ENCODE peak calls at places on chromosomes 1 and 21, in nine cellular contexts. V is CD8-positive, alpha-beta memory T cell; N is GM23338; H is H7; R is left ventricle myocardium inferior; X is CD4-positive, CD25-positive, alpha-beta regulatory T cell; L is tibial nerve; D is osteoblast; T is BJ. Q is an unnamed sample.

GRCh38 chr21:34603002-34603709 is 11.8 kb downstream of the RCAN1 start:
- DNase-seq in V (peak), X (no peak), N (peak), T (no peak), L (peak), H (peak), R (peak), D (peak), Q (no peak)

GRCh38 chr1:3237570-3237969 is 168.6 kb downstream of the PRDM16 start:
- DNase-seq in H (no peak), V (no peak), L (no peak), T (no peak), R (no peak), D (no peak), N (no peak), X (no peak), Q (no peak)

GRCh38 chr1:217717959-217718358 is 86.8 kb downstream of the SPATA17 start:
- DNase-seq in H (no peak), T (no peak), V (no peak), L (no peak), D (no peak), X (no peak), N (no peak), R (no peak), Q (no peak)

GRCh38 chr1:111938123-111938522 is 51.3 kb downstream of the KCND3 start:
- DNase-seq in D (no peak), L (no peak), R (no peak), V (no peak), N (no peak), X (no peak), H (no peak), T (no peak), Q (no peak)

GRCh38 chr1:3364526-3364925 is 89.9 kb upstream of the ARHGEF16 start:
- DNase-seq in D (no peak), T (no peak), V (no peak), L (no peak), N (no peak), H (no peak), X (no peak), R (no peak), Q (no peak)

GRCh38 chr1:246155923-246156322 is 351.2 kb downstream of the SMYD3 start:
- DNase-seq in T (peak), D (peak), R (no peak), H (no peak), X (no peak), L (no peak), V (no peak), N (no peak), Q (no peak)

GRCh38 chr1:67646145-67647035 is 38.6 kb upstream of the GADD45A start:
- DNase-seq in T (peak), H (no peak), R (peak), N (no peak), D (no peak), V (no peak), X (no peak), L (no peak), Q (no peak)

GRCh38 chr1:111241797-111242196 is 14.3 kb downstream of the CHI3L2 start:
- DNase-seq in N (no peak), R (no peak), L (no peak), X (no peak), D (peak), T (no peak), V (no peak), H (no peak), Q (no peak)

GRCh38 chr21:45102391-45102932 is 28.1 kb downstream of the ADARB1 start:
- DNase-seq in V (no peak), T (peak), X (no peak), L (no peak), H (no peak), R (no peak), D (no peak), N (peak), Q (no peak)

DNA sequence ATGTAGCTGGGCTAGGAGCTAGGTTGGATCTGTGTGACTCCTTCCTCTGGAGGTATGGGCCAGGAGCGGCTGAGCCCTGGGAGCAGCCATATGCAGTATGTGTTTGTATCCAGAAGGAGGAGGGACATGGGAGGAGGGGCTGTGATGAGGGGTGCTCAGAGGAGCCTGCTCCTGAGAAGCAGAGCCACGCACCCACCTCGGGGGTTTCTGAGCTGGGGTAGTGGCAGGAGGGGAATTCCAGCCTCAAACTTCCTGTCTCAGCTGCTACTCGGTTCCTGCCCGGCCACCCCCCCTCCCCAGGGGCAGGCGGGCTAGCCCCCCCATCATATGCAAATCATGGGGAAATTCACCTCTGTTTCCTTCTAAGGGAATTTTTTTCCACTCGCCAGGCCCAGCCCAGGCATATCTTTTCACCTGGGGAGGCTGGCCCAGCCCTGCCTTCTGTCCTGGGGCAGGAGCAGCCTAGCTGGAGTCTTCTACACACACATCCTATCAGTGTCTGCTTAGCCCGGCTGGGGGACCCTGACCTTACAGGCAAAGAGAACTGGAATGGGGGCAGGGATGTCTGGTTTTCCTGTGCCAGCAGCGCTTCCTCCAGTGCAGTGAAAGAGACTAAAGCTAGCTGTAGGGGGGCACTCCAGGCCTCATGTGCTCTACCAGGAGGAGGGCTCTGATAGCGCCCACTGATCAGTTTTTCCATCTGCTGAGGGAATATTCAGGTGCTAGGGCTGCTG is 3.0 kb downstream of the ZC3H12A start:
- DNase-seq in V (peak), D (peak), R (no peak), H (peak), N (peak), X (peak), L (no peak), T (no peak), Q (peak)
- H3K4me3 ChIP-seq in V (peak), D (peak), R (peak), H (peak), N (peak), X (peak), L (peak), T (peak), Q (peak)

DNA sequence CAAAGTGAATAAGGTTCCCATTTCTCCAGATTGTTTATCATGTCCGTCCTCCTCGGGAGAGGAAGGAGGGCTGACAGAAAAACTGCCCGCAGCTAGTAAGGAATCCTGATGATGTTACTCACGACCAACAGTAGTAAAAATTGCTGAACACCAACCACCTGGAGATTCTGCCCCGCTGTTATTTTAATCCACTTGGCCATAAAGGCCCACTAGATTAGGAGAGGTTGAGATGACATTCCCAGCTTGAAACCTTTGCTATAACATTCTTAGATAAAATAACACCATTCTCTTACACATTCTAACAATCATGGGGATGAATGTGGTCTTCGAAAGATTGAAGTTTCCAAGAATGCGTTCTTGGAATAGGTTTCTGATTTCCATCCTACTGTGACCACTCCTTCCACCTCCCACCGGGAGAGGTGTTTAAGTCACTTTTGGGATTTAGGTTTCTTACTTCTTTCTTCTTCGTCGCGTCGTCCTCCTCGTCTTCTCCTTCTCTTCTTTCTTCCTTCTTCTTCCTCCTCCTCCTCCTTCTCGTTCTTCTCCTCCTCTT is 1.9 kb downstream of the CACHD1 start:
- DNase-seq in L (no peak), X (no peak), H (peak), R (no peak), V (no peak), T (no peak), N (peak), D (peak), Q (no peak)
- H3K4me3 ChIP-seq in L (peak), X (no peak), H (peak), R (peak), V (no peak), T (peak), N (peak), D (peak), Q (no peak)

GRCh38 chr1:2049517-2050481 is at the start of gene PRKCZ:
- DNase-seq in D (no peak), H (peak), R (peak), N (peak), V (peak), T (no peak), L (no peak), X (peak), Q (no peak)
- H3K4me3 ChIP-seq in D (no peak), H (peak), R (peak), N (peak), V (peak), T (no peak), L (peak), X (peak), Q (no peak)

GRCh38 chr1:229199892-229200291 is 71.0 kb upstream of the RAB4A start:
- DNase-seq in D (peak), L (no peak), X (peak), R (no peak), H (no peak), T (no peak), V (no peak), N (no peak), Q (no peak)
- H3K4me3 ChIP-seq in D (peak), L (no peak), X (peak), R (peak), H (no peak), T (no peak), V (peak), N (no peak), Q (no peak)

GRCh38 chr1:155320661-155321576 is at the start of gene RUSC1:
- DNase-seq in N (peak), V (peak), T (no peak), D (peak), X (peak), L (peak), R (peak), H (peak), Q (no peak)
- H3K4me3 ChIP-seq in N (peak), V (peak), T (peak), D (peak), X (no peak), L (peak), R (peak), H (peak), Q (no peak)

DNA sequence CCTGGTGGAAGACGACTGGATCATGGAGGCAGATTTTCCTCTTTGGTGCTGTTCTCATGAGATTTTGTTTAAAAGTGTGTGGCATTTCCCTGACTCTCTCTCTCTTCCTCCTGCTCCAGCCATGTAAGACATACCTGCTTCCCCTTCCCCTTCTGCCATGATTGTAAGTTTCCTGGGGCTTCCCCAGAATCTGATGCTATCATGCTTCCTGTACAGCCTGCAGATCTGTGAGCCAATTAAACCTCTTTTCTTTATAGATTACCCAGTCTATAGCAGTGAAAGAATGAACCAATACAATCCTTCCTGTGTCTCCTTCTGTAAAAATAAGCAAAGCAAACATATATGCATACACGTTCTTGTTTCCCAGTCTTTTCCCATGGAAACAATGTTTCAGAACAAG is 273.2 kb downstream of the DYRK1A start:
- DNase-seq in T (no peak), D (no peak), R (no peak), V (no peak), N (no peak), X (no peak), L (no peak), H (no peak), Q (no peak)
- H3K4me3 ChIP-seq in T (no peak), D (no peak), R (no peak), V (no peak), N (no peak), X (no peak), L (no peak), H (no peak), Q (no peak)

DNA sequence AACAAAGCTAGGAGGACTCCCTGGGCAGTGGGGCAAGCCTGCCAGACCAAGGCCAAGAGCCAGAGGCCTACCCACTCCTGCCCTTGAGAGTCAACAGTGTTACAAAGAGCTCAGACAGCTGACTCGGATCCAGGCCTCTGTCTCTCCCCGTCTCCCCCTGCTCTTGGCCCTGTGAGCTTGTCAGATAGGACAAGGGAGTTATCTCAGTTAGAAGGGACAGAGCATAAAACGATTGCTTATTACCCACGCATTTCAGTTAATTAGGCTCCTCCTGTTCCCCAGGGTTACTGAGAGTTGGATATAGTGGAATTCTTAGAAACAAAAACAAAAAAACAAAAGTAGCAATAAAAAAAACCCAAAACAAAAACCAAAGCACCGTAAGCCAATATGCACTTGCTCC is 1.3 kb downstream of the SLC41A1 start:
- DNase-seq in L (no peak), V (no peak), X (no peak), T (no peak), N (no peak), D (peak), H (no peak), R (peak), Q (no peak)
- H3K4me3 ChIP-seq in L (peak), V (peak), X (peak), T (peak), N (peak), D (peak), H (peak), R (peak), Q (peak)

GRCh38 chr1:109371271-109371739 is 26.4 kb downstream of the SORT1 start:
- DNase-seq in X (no peak), H (no peak), L (peak), T (no peak), N (no peak), R (no peak), V (no peak), D (peak), Q (no peak)
- H3K4me3 ChIP-seq in X (no peak), H (no peak), L (no peak), T (peak), N (no peak), R (peak), V (no peak), D (peak), Q (no peak)

GRCh38 chr1:202254454-202255252 is 61.1 kb downstream of the LGR6 start:
- DNase-seq in T (no peak), L (no peak), N (no peak), R (no peak), V (no peak), X (no peak), D (no peak), H (no peak), Q (no peak)
- H3K4me3 ChIP-seq in T (no peak), L (no peak), N (no peak), R (no peak), V (no peak), X (no peak), D (no peak), H (no peak), Q (no peak)

DNA sequence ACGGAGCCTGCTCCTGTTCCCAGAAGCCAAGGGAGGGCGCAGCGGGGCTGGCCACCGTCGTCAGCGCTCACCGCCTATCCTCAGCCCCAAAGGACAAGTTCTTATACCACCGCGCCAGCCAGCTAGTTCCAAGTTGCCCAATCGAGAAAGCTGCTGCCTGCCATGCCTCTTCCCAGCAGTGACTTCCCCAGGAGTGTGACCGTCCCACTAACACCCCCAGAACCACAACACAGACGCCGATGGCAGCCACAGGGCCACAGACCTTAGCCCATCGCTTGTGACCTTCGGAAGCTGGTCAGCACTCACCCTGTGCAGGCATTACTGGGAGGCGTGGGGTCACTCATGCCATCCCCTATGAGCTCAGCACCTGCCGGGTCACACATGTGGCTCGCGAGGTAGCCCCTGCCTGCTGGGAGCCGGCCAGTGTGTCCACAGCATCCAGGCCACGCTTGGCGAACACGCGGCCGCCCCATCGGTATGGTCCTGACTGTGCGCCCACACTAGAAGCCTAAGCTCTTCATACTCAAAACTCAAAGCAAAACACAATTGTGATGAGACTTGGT is 20.1 kb downstream of the NADK start:
- DNase-seq in N (no peak), L (no peak), H (peak), X (no peak), T (no peak), V (no peak), R (no peak), D (peak), Q (no peak)
- H3K4me3 ChIP-seq in N (no peak), L (no peak), H (no peak), X (no peak), T (no peak), V (no peak), R (no peak), D (no peak), Q (no peak)